ENCODE peak calls at places on chromosomes 3 and 15, in eight cellular contexts. One of them, this sample, is unnamed.

GRCh38 chr3:149174901-149175300 is 45.5 kb downstream of the HPS3 start:
- DNase-seq in naive thymus-derived CD4-positive, alpha-beta T cell: no peak
- DNase-seq in retinal pigment epithelial cell: peak; percentile 76
- DNase-seq in adipocyte: peak; percentile 64
- DNase-seq in AG04449: no peak
- DNase-seq in endodermal cell: no peak
- DNase-seq in transverse colon: no peak
- DNase-seq in WERI-Rb-1: no peak
- DNase-seq in this sample: no peak

GRCh38 chr3:106628407-106628806 is 748.8 kb upstream of the CCDC54 start:
- DNase-seq in WERI-Rb-1: no peak
- DNase-seq in endodermal cell: no peak
- DNase-seq in AG04449: peak; percentile 37
- DNase-seq in adipocyte: peak; percentile 41
- DNase-seq in naive thymus-derived CD4-positive, alpha-beta T cell: no peak
- DNase-seq in retinal pigment epithelial cell: no peak
- DNase-seq in transverse colon: no peak
- DNase-seq in this sample: no peak

GRCh38 chr15:83734487-83734886 is 80.6 kb downstream of the ADAMTSL3 start:
- DNase-seq in transverse colon: no peak
- DNase-seq in adipocyte: peak; percentile 2
- DNase-seq in endodermal cell: peak; percentile 63
- DNase-seq in naive thymus-derived CD4-positive, alpha-beta T cell: no peak
- DNase-seq in retinal pigment epithelial cell: no peak
- DNase-seq in WERI-Rb-1: peak; percentile 37
- DNase-seq in AG04449: no peak
- DNase-seq in this sample: peak; percentile 21

GRCh38 chr3:134854285-134854684 is 59.2 kb downstream of the EPHB1 start:
- DNase-seq in naive thymus-derived CD4-positive, alpha-beta T cell: no peak
- DNase-seq in endodermal cell: no peak
- DNase-seq in retinal pigment epithelial cell: no peak
- DNase-seq in adipocyte: no peak
- DNase-seq in AG04449: no peak
- DNase-seq in transverse colon: no peak
- DNase-seq in WERI-Rb-1: peak; percentile 63
- DNase-seq in this sample: no peak

GRCh38 chr3:73614385-73614784 is 10.4 kb downstream of the PDZRN3 start:
- DNase-seq in transverse colon: peak; percentile 20
- DNase-seq in endodermal cell: no peak
- DNase-seq in WERI-Rb-1: no peak
- DNase-seq in naive thymus-derived CD4-positive, alpha-beta T cell: no peak
- DNase-seq in retinal pigment epithelial cell: peak; percentile 54
- DNase-seq in AG04449: no peak
- DNase-seq in adipocyte: peak; percentile 58
- DNase-seq in this sample: no peak

GRCh38 chr3:188473045-188473444 is 319.1 kb downstream of the LPP start:
- DNase-seq in AG04449: no peak
- DNase-seq in transverse colon: no peak
- DNase-seq in retinal pigment epithelial cell: no peak
- DNase-seq in naive thymus-derived CD4-positive, alpha-beta T cell: no peak
- DNase-seq in WERI-Rb-1: no peak
- DNase-seq in endodermal cell: no peak
- DNase-seq in adipocyte: no peak
- DNase-seq in this sample: no peak

GRCh38 chr15:43792761-43793493 is 807 bp downstream of the SERF2 start:
- DNase-seq in retinal pigment epithelial cell: no peak
- DNase-seq in adipocyte: peak; percentile 61
- DNase-seq in endodermal cell: no peak
- DNase-seq in transverse colon: peak; percentile 62
- DNase-seq in WERI-Rb-1: no peak
- DNase-seq in naive thymus-derived CD4-positive, alpha-beta T cell: no peak
- DNase-seq in AG04449: no peak
- DNase-seq in this sample: peak; percentile 61

GRCh38 chr3:64056616-64057165 is 33.4 kb upstream of the PSMD6 start:
- DNase-seq in endodermal cell: no peak
- DNase-seq in transverse colon: no peak
- DNase-seq in AG04449: peak; percentile 44
- DNase-seq in adipocyte: no peak
- DNase-seq in retinal pigment epithelial cell: peak; percentile 71
- DNase-seq in WERI-Rb-1: no peak
- DNase-seq in naive thymus-derived CD4-positive, alpha-beta T cell: no peak
- DNase-seq in this sample: no peak

GRCh38 chr3:58260261-58260731 is 22.7 kb downstream of the ABHD6 start:
- DNase-seq in transverse colon: no peak
- DNase-seq in WERI-Rb-1: no peak
- DNase-seq in endodermal cell: peak; percentile 26
- DNase-seq in adipocyte: peak; percentile 24
- DNase-seq in AG04449: peak; percentile 38
- DNase-seq in naive thymus-derived CD4-positive, alpha-beta T cell: no peak
- DNase-seq in retinal pigment epithelial cell: no peak
- DNase-seq in this sample: no peak

GRCh38 chr15:84023636-84024035 is 211.9 kb upstream of the GOLGA6L4 start:
- DNase-seq in endodermal cell: peak; percentile 68
- DNase-seq in WERI-Rb-1: peak; percentile 56
- DNase-seq in adipocyte: peak; percentile 14
- DNase-seq in AG04449: no peak
- DNase-seq in retinal pigment epithelial cell: no peak
- DNase-seq in naive thymus-derived CD4-positive, alpha-beta T cell: no peak
- DNase-seq in transverse colon: peak; percentile 15
- DNase-seq in this sample: peak; percentile 56

GRCh38 chr3:31244929-31245817 is 287.6 kb upstream of the STT3B start:
- DNase-seq in naive thymus-derived CD4-positive, alpha-beta T cell: no peak
- DNase-seq in transverse colon: no peak
- DNase-seq in adipocyte: no peak
- DNase-seq in AG04449: no peak
- DNase-seq in endodermal cell: no peak
- DNase-seq in retinal pigment epithelial cell: no peak
- DNase-seq in WERI-Rb-1: no peak
- DNase-seq in this sample: no peak

GRCh38 chr15:78715930-78716329 is 74.9 kb upstream of the CHRNB4 start:
- DNase-seq in adipocyte: no peak
- DNase-seq in AG04449: peak; percentile 12
- DNase-seq in WERI-Rb-1: no peak
- DNase-seq in endodermal cell: no peak
- DNase-seq in naive thymus-derived CD4-positive, alpha-beta T cell: no peak
- DNase-seq in retinal pigment epithelial cell: peak; percentile 64
- DNase-seq in transverse colon: no peak
- DNase-seq in this sample: no peak

GRCh38 chr15:77716632-77717343 is 84.1 kb upstream of the LINGO1 start:
- DNase-seq in transverse colon: no peak
- DNase-seq in adipocyte: no peak
- DNase-seq in WERI-Rb-1: no peak
- DNase-seq in endodermal cell: no peak
- DNase-seq in retinal pigment epithelial cell: no peak
- DNase-seq in naive thymus-derived CD4-positive, alpha-beta T cell: no peak
- DNase-seq in AG04449: no peak
- DNase-seq in this sample: no peak

GRCh38 chr15:92059036-92059970 is 205.8 kb downstream of the SLCO3A1 start:
- DNase-seq in AG04449: no peak
- DNase-seq in retinal pigment epithelial cell: no peak
- DNase-seq in naive thymus-derived CD4-positive, alpha-beta T cell: no peak
- DNase-seq in transverse colon: no peak
- DNase-seq in WERI-Rb-1: no peak
- DNase-seq in endodermal cell: no peak
- DNase-seq in adipocyte: no peak
- DNase-seq in this sample: no peak

GRCh38 chr3:113695818-113696645 is at the start of gene USF3:
- DNase-seq in retinal pigment epithelial cell: no peak
- DNase-seq in AG04449: no peak
- DNase-seq in adipocyte: peak; percentile 80
- DNase-seq in naive thymus-derived CD4-positive, alpha-beta T cell: peak; percentile 76
- DNase-seq in transverse colon: peak; percentile 83
- DNase-seq in endodermal cell: peak; percentile 89
- DNase-seq in WERI-Rb-1: peak; percentile 77
- DNase-seq in this sample: peak; percentile 95

GRCh38 chr3:122784436-122784835 is 9.2 kb downstream of the HSPBAP1 start:
- DNase-seq in naive thymus-derived CD4-positive, alpha-beta T cell: no peak
- DNase-seq in retinal pigment epithelial cell: no peak
- DNase-seq in endodermal cell: no peak
- DNase-seq in WERI-Rb-1: no peak
- DNase-seq in transverse colon: no peak
- DNase-seq in adipocyte: no peak
- DNase-seq in AG04449: no peak
- DNase-seq in this sample: no peak

GRCh38 chr15:89802231-89802928 is 12.3 kb downstream of the ANPEP start:
- DNase-seq in WERI-Rb-1: no peak
- DNase-seq in naive thymus-derived CD4-positive, alpha-beta T cell: no peak
- DNase-seq in endodermal cell: no peak
- DNase-seq in adipocyte: no peak
- DNase-seq in retinal pigment epithelial cell: no peak
- DNase-seq in transverse colon: no peak
- DNase-seq in AG04449: no peak
- DNase-seq in this sample: no peak

GRCh38 chr15:57375827-57376694 is at the start of gene CGNL1:
- DNase-seq in adipocyte: peak; percentile 67
- DNase-seq in transverse colon: peak; percentile 35
- DNase-seq in AG04449: no peak
- DNase-seq in WERI-Rb-1: peak; percentile 44
- DNase-seq in retinal pigment epithelial cell: no peak
- DNase-seq in naive thymus-derived CD4-positive, alpha-beta T cell: no peak
- DNase-seq in endodermal cell: peak; percentile 87
- DNase-seq in this sample: peak; percentile 95

GRCh38 chr15:57379487-57379886 is 3.2 kb downstream of the CGNL1 start:
- DNase-seq in naive thymus-derived CD4-positive, alpha-beta T cell: no peak
- DNase-seq in endodermal cell: peak; percentile 5
- DNase-seq in adipocyte: no peak
- DNase-seq in AG04449: no peak
- DNase-seq in WERI-Rb-1: no peak
- DNase-seq in retinal pigment epithelial cell: no peak
- DNase-seq in transverse colon: no peak
- DNase-seq in this sample: no peak

GRCh38 chr15:57377478-57377847 is 1.2 kb downstream of the CGNL1 start:
- DNase-seq in endodermal cell: no peak
- DNase-seq in transverse colon: no peak
- DNase-seq in adipocyte: no peak
- DNase-seq in naive thymus-derived CD4-positive, alpha-beta T cell: no peak
- DNase-seq in WERI-Rb-1: no peak
- DNase-seq in retinal pigment epithelial cell: no peak
- DNase-seq in AG04449: no peak
- DNase-seq in this sample: peak; percentile 45

GRCh38 chr15:57373882-57374276 is 2.4 kb upstream of the CGNL1 start:
- DNase-seq in transverse colon: no peak
- DNase-seq in adipocyte: no peak
- DNase-seq in WERI-Rb-1: no peak
- DNase-seq in naive thymus-derived CD4-positive, alpha-beta T cell: no peak
- DNase-seq in retinal pigment epithelial cell: no peak
- DNase-seq in endodermal cell: no peak
- DNase-seq in AG04449: no peak
- DNase-seq in this sample: no peak

GRCh38 chr15:57376695-57377477 is 581 bp downstream of the CGNL1 start:
- DNase-seq in WERI-Rb-1: peak; percentile 38
- DNase-seq in adipocyte: peak; percentile 33
- DNase-seq in naive thymus-derived CD4-positive, alpha-beta T cell: no peak
- DNase-seq in endodermal cell: peak; percentile 81
- DNase-seq in retinal pigment epithelial cell: no peak
- DNase-seq in AG04449: no peak
- DNase-seq in transverse colon: no peak
- DNase-seq in this sample: peak; percentile 82
- H3K4me3 ChIP-seq in WERI-Rb-1: peak overlapping the region; percentile 61
- H3K4me3 ChIP-seq in adipocyte: peak overlapping the region; percentile 78
- H3K4me3 ChIP-seq in naive thymus-derived CD4-positive, alpha-beta T cell: no peak overlapping the region
- H3K4me3 ChIP-seq in endodermal cell: peak overlapping the region; percentile 88
- H3K4me3 ChIP-seq in retinal pigment epithelial cell: peak overlapping the region; percentile 92
- H3K4me3 ChIP-seq in AG04449: peak overlapping the region; percentile 58
- H3K4me3 ChIP-seq in transverse colon: peak overlapping the region; percentile 62
- H3K4me3 ChIP-seq in this sample: peak overlapping the region; percentile 88

DNA sequence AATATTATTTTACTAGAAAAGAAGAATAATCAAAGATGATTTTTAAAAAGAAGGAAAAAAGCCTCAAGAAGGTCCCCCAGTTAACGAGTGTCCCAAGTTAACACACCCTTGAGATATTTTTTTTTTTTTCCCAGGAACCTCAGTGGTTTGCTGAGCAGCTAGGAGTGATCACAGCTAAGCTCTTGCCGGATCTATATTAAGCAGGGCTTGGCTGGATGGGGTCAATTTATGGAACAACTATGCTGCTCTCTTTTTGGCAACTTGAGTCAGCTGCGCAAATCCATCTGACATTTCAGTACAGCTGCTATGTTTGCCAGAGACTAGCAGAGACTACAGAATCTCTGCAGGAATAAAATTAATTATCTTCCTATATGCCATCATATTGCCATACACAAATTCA is at the start of gene LMOD3:
- DNase-seq in AG04449: no peak
- DNase-seq in transverse colon: no peak
- DNase-seq in endodermal cell: no peak
- DNase-seq in retinal pigment epithelial cell: no peak
- DNase-seq in WERI-Rb-1: no peak
- DNase-seq in adipocyte: no peak
- DNase-seq in naive thymus-derived CD4-positive, alpha-beta T cell: no peak
- DNase-seq in this sample: no peak
- H3K4me3 ChIP-seq in AG04449: no peak within 1 kb of the TSS
- H3K4me3 ChIP-seq in transverse colon: no peak within 1 kb of the TSS
- H3K4me3 ChIP-seq in endodermal cell: no peak within 1 kb of the TSS
- H3K4me3 ChIP-seq in retinal pigment epithelial cell: no peak within 1 kb of the TSS
- H3K4me3 ChIP-seq in WERI-Rb-1: no peak within 1 kb of the TSS
- H3K4me3 ChIP-seq in adipocyte: no peak within 1 kb of the TSS
- H3K4me3 ChIP-seq in naive thymus-derived CD4-positive, alpha-beta T cell: no peak within 1 kb of the TSS
- H3K4me3 ChIP-seq in this sample: no peak within 1 kb of the TSS

GRCh38 chr15:74790080-74790916 is 8.4 kb downstream of the CSK start:
- DNase-seq in endodermal cell: no peak
- DNase-seq in WERI-Rb-1: no peak
- DNase-seq in AG04449: no peak
- DNase-seq in adipocyte: peak; percentile 44
- DNase-seq in retinal pigment epithelial cell: peak; percentile 51
- DNase-seq in transverse colon: peak; percentile 68
- DNase-seq in naive thymus-derived CD4-positive, alpha-beta T cell: no peak
- DNase-seq in this sample: no peak
- H3K4me3 ChIP-seq in endodermal cell: no peak overlapping the region
- H3K4me3 ChIP-seq in WERI-Rb-1: no peak overlapping the region
- H3K4me3 ChIP-seq in AG04449: no peak overlapping the region
- H3K4me3 ChIP-seq in adipocyte: no peak overlapping the region
- H3K4me3 ChIP-seq in retinal pigment epithelial cell: no peak overlapping the region
- H3K4me3 ChIP-seq in transverse colon: no peak overlapping the region
- H3K4me3 ChIP-seq in naive thymus-derived CD4-positive, alpha-beta T cell: peak overlapping the region; percentile 85
- H3K4me3 ChIP-seq in this sample: no peak overlapping the region

DNA sequence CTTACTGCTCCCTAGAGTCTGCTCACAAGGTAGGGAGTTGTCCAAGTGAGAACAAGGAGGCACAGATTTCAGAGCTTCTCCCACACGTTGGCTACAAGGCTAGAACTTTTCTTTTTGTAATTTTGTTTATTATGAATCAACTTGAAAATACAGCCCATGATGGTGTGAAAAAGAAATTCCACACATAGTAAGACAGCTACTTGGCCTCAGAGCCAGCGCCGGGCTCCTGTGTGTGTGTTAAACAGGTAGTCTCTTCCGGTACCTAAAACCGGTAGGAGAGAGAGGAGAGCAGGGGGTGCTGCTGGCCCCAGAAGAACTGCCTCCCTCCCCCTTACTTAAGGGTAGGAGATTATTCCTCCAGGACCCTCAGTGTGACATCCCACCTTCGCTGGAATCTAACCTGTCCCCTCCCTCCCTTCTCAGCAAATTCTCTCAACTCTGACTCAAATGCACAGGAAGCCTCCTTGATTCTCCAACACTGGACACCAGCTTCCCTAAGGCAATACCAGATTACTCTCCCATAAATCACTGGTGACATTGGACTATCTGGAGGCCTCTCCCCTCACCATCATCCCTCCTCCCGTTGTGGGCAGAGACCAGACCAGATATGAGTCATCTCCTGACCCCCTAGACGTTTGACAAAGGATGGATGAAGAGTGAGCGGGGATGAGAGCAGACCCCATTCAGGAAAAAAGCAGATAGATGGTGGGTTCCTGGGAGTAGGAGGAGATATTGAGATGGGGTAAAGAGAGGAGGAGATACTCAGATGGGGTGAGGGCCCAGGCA is 4.5 kb upstream of the IP6K1 start:
- DNase-seq in AG04449: no peak
- DNase-seq in naive thymus-derived CD4-positive, alpha-beta T cell: no peak
- DNase-seq in transverse colon: no peak
- DNase-seq in WERI-Rb-1: no peak
- DNase-seq in adipocyte: no peak
- DNase-seq in retinal pigment epithelial cell: no peak
- DNase-seq in endodermal cell: peak; percentile 38
- DNase-seq in this sample: peak; percentile 20
- H3K4me3 ChIP-seq in AG04449: no peak overlapping the region
- H3K4me3 ChIP-seq in naive thymus-derived CD4-positive, alpha-beta T cell: no peak overlapping the region
- H3K4me3 ChIP-seq in transverse colon: no peak overlapping the region
- H3K4me3 ChIP-seq in WERI-Rb-1: no peak overlapping the region
- H3K4me3 ChIP-seq in adipocyte: no peak overlapping the region
- H3K4me3 ChIP-seq in retinal pigment epithelial cell: no peak overlapping the region
- H3K4me3 ChIP-seq in endodermal cell: no peak overlapping the region
- H3K4me3 ChIP-seq in this sample: no peak overlapping the region

This sample was measured in H7.